ENCODE peak calls at places on chromosomes 1 and 21, in ten cellular contexts. One of them, this sample, is unnamed.

GRCh38 chr1:202501281-202501680 is 152.8 kb downstream of the PPP1R12B start:
- DNase-seq in AG10803: peak; percentile 49
- DNase-seq in right lobe of liver: no peak
- DNase-seq in nephron progenitor cell: no peak
- DNase-seq in cardiac muscle cell: peak; percentile 68
- DNase-seq in choroid plexus epithelial cell: peak; percentile 71
- DNase-seq in left ventricle myocardium inferior: no peak
- DNase-seq in K562: peak; percentile 17
- DNase-seq in A673: peak; percentile 50
- DNase-seq in Calu3: peak; percentile 24
- DNase-seq in this sample: peak; percentile 14

GRCh38 chr1:4986266-4986665 is 331.9 kb downstream of the AJAP1 start:
- DNase-seq in AG10803: no peak
- DNase-seq in right lobe of liver: no peak
- DNase-seq in nephron progenitor cell: no peak
- DNase-seq in cardiac muscle cell: no peak
- DNase-seq in choroid plexus epithelial cell: no peak
- DNase-seq in left ventricle myocardium inferior: no peak
- DNase-seq in K562: no peak
- DNase-seq in A673: no peak
- DNase-seq in Calu3: no peak
- DNase-seq in this sample: no peak

GRCh38 chr1:88463401-88463800 is 220.7 kb upstream of the PKN2 start:
- DNase-seq in AG10803: no peak
- DNase-seq in right lobe of liver: no peak
- DNase-seq in nephron progenitor cell: no peak
- DNase-seq in cardiac muscle cell: no peak
- DNase-seq in choroid plexus epithelial cell: no peak
- DNase-seq in left ventricle myocardium inferior: no peak
- DNase-seq in K562: no peak
- DNase-seq in A673: no peak
- DNase-seq in Calu3: no peak
- DNase-seq in this sample: peak; percentile 19

GRCh38 chr1:23930861-23931471 is 17.8 kb upstream of the CNR2 start:
- DNase-seq in AG10803: peak; percentile 84
- DNase-seq in right lobe of liver: no peak
- DNase-seq in nephron progenitor cell: no peak
- DNase-seq in cardiac muscle cell: peak; percentile 73
- DNase-seq in choroid plexus epithelial cell: peak; percentile 81
- DNase-seq in left ventricle myocardium inferior: no peak
- DNase-seq in K562: no peak
- DNase-seq in A673: peak; percentile 34
- DNase-seq in Calu3: no peak
- DNase-seq in this sample: peak; percentile 67

GRCh38 chr21:28454978-28455600 is 537.6 kb downstream of the LTN1 start:
- DNase-seq in AG10803: peak; percentile 95
- DNase-seq in right lobe of liver: no peak
- DNase-seq in nephron progenitor cell: no peak
- DNase-seq in cardiac muscle cell: no peak
- DNase-seq in choroid plexus epithelial cell: no peak
- DNase-seq in left ventricle myocardium inferior: no peak
- DNase-seq in K562: no peak
- DNase-seq in A673: no peak
- DNase-seq in Calu3: no peak
- DNase-seq in this sample: no peak

GRCh38 chr1:151816964-151817730 is 11.9 kb upstream of the LINGO4 start:
- DNase-seq in AG10803: no peak
- DNase-seq in right lobe of liver: no peak
- DNase-seq in nephron progenitor cell: no peak
- DNase-seq in cardiac muscle cell: no peak
- DNase-seq in choroid plexus epithelial cell: no peak
- DNase-seq in left ventricle myocardium inferior: no peak
- DNase-seq in K562: no peak
- DNase-seq in A673: no peak
- DNase-seq in Calu3: no peak
- DNase-seq in this sample: no peak

GRCh38 chr21:34836103-34836932 is 167.5 kb downstream of the CLIC6 start:
- DNase-seq in AG10803: peak; percentile 99
- DNase-seq in right lobe of liver: peak; percentile 83
- DNase-seq in nephron progenitor cell: no peak
- DNase-seq in cardiac muscle cell: peak; percentile 99
- DNase-seq in choroid plexus epithelial cell: peak; percentile 100
- DNase-seq in left ventricle myocardium inferior: no peak
- DNase-seq in K562: no peak
- DNase-seq in A673: no peak
- DNase-seq in Calu3: peak; percentile 74
- DNase-seq in this sample: peak; percentile 96

GRCh38 chr1:210464519-210465039 is 135.9 kb downstream of the HHAT start:
- DNase-seq in AG10803: no peak
- DNase-seq in right lobe of liver: no peak
- DNase-seq in nephron progenitor cell: peak; percentile 19
- DNase-seq in cardiac muscle cell: no peak
- DNase-seq in choroid plexus epithelial cell: no peak
- DNase-seq in left ventricle myocardium inferior: no peak
- DNase-seq in K562: no peak
- DNase-seq in A673: no peak
- DNase-seq in Calu3: peak; percentile 16
- DNase-seq in this sample: no peak

GRCh38 chr1:2788506-2789163 is 12.9 kb downstream of the TTC34 start:
- DNase-seq in AG10803: no peak
- DNase-seq in right lobe of liver: peak; percentile 12
- DNase-seq in nephron progenitor cell: no peak
- DNase-seq in cardiac muscle cell: no peak
- DNase-seq in choroid plexus epithelial cell: no peak
- DNase-seq in left ventricle myocardium inferior: no peak
- DNase-seq in K562: no peak
- DNase-seq in A673: no peak
- DNase-seq in Calu3: no peak
- DNase-seq in this sample: no peak

GRCh38 chr1:6034750-6035096 is 11.0 kb upstream of the KCNAB2 start:
- DNase-seq in AG10803: no peak
- DNase-seq in right lobe of liver: no peak
- DNase-seq in nephron progenitor cell: no peak
- DNase-seq in cardiac muscle cell: no peak
- DNase-seq in choroid plexus epithelial cell: no peak
- DNase-seq in left ventricle myocardium inferior: no peak
- DNase-seq in K562: no peak
- DNase-seq in A673: no peak
- DNase-seq in Calu3: no peak
- DNase-seq in this sample: no peak

GRCh38 chr1:200869376-200869752 is 3.4 kb upstream of the GPR25 start:
- DNase-seq in AG10803: no peak
- DNase-seq in right lobe of liver: no peak
- DNase-seq in nephron progenitor cell: no peak
- DNase-seq in cardiac muscle cell: no peak
- DNase-seq in choroid plexus epithelial cell: no peak
- DNase-seq in left ventricle myocardium inferior: no peak
- DNase-seq in K562: no peak
- DNase-seq in A673: no peak
- DNase-seq in Calu3: no peak
- DNase-seq in this sample: no peak

GRCh38 chr1:153228481-153228880 is 11.1 kb downstream of the PRR9 start:
- DNase-seq in AG10803: no peak
- DNase-seq in right lobe of liver: no peak
- DNase-seq in nephron progenitor cell: no peak
- DNase-seq in cardiac muscle cell: no peak
- DNase-seq in choroid plexus epithelial cell: no peak
- DNase-seq in left ventricle myocardium inferior: no peak
- DNase-seq in K562: no peak
- DNase-seq in A673: no peak
- DNase-seq in Calu3: no peak
- DNase-seq in this sample: no peak

GRCh38 chr1:228207851-228208821 is at the start of gene OBSCN:
- DNase-seq in AG10803: no peak
- DNase-seq in right lobe of liver: no peak
- DNase-seq in nephron progenitor cell: no peak
- DNase-seq in cardiac muscle cell: no peak
- DNase-seq in choroid plexus epithelial cell: no peak
- DNase-seq in left ventricle myocardium inferior: peak; percentile 73
- DNase-seq in K562: peak; percentile 44
- DNase-seq in A673: no peak
- DNase-seq in Calu3: no peak
- DNase-seq in this sample: no peak

GRCh38 chr1:177648138-177648537 is 321.7 kb downstream of the SEC16B start:
- DNase-seq in AG10803: no peak
- DNase-seq in right lobe of liver: no peak
- DNase-seq in nephron progenitor cell: no peak
- DNase-seq in cardiac muscle cell: no peak
- DNase-seq in choroid plexus epithelial cell: no peak
- DNase-seq in left ventricle myocardium inferior: no peak
- DNase-seq in K562: no peak
- DNase-seq in A673: no peak
- DNase-seq in Calu3: no peak
- DNase-seq in this sample: no peak

GRCh38 chr1:229408458-229409037 is 25.3 kb downstream of the ACTA1 start:
- DNase-seq in AG10803: peak; percentile 40
- DNase-seq in right lobe of liver: no peak
- DNase-seq in nephron progenitor cell: peak; percentile 38
- DNase-seq in cardiac muscle cell: peak; percentile 13
- DNase-seq in choroid plexus epithelial cell: no peak
- DNase-seq in left ventricle myocardium inferior: peak; percentile 68
- DNase-seq in K562: no peak
- DNase-seq in A673: no peak
- DNase-seq in Calu3: no peak
- DNase-seq in this sample: no peak

GRCh38 chr1:156627313-156627880 is 8.2 kb downstream of the HAPLN2 start:
- DNase-seq in AG10803: peak; percentile 27
- DNase-seq in right lobe of liver: no peak
- DNase-seq in nephron progenitor cell: peak; percentile 64
- DNase-seq in cardiac muscle cell: peak; percentile 47
- DNase-seq in choroid plexus epithelial cell: peak; percentile 70
- DNase-seq in left ventricle myocardium inferior: no peak
- DNase-seq in K562: peak; percentile 54
- DNase-seq in A673: peak; percentile 56
- DNase-seq in Calu3: peak; percentile 77
- DNase-seq in this sample: no peak

GRCh38 chr1:223714849-223715709 is 2.7 kb downstream of the CAPN2 start:
- DNase-seq in AG10803: peak; percentile 73
- DNase-seq in right lobe of liver: no peak
- DNase-seq in nephron progenitor cell: no peak
- DNase-seq in cardiac muscle cell: peak; percentile 88
- DNase-seq in choroid plexus epithelial cell: peak; percentile 78
- DNase-seq in left ventricle myocardium inferior: no peak
- DNase-seq in K562: peak; percentile 53
- DNase-seq in A673: peak; percentile 88
- DNase-seq in Calu3: peak; percentile 89
- DNase-seq in this sample: peak; percentile 74
- TF ChIP-seq CTCF in AG10803: peak; percentile 25
- TF ChIP-seq CTCF in right lobe of liver: no peak
- TF ChIP-seq CTCF in nephron progenitor cell: no peak
- TF ChIP-seq CTCF in cardiac muscle cell: no peak
- TF ChIP-seq CTCF in choroid plexus epithelial cell: no peak
- TF ChIP-seq CTCF in left ventricle myocardium inferior: no peak
- TF ChIP-seq CTCF in K562: peak; percentile 22
- TF ChIP-seq CTCF in A673: no peak
- TF ChIP-seq CTCF in Calu3: no peak
- TF ChIP-seq CTCF in this sample: peak; percentile 20

DNA sequence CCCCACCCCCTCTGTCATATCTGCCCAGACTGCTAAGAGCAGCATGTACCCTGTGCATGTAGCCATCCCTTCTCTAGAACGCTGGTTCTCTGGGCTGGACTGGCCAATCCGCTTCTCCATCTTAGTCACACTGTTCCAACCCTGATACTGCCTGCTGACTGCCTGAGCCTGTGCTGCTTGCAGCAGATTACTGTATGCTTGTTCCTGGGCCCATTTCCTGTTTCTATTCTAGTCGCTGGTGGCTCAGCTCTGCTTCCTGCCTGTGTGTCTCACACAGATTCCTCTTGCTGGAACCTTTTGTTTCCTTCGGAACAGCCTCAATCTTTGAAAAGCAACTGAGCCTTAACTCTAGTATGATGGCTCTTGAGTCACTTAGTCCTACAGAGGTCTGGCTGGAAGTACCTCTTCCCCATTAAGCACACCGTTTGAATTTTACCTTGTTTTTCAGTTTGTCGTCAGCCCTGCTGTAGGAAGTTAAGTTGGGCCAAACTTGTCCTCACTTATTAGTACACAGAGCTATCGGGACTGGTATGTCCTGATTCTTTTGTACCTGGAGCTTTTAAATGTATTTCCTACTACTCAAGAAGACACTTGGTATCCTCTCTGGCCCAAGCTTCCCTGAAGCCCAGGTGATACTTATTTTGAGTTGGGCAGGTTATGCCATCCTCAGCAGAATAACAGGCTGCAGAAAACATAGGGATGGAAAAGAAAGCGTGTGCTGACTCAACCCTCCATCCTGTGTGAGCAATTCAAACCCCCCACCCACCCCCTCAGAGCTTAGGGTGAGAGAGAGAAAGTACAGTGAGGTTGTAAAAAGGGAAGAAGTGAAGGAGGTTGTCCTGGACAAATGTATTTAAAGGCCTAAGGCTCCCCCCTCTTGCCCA is 43.4 kb upstream of the PIGV start:
- DNase-seq in AG10803: peak; percentile 81
- DNase-seq in right lobe of liver: peak; percentile 59
- DNase-seq in nephron progenitor cell: no peak
- DNase-seq in cardiac muscle cell: peak; percentile 91
- DNase-seq in choroid plexus epithelial cell: peak; percentile 92
- DNase-seq in left ventricle myocardium inferior: peak; percentile 76
- DNase-seq in K562: peak; percentile 67
- DNase-seq in A673: peak; percentile 77
- DNase-seq in Calu3: peak; percentile 43
- DNase-seq in this sample: peak; percentile 30
- TF ChIP-seq CTCF in AG10803: no peak
- TF ChIP-seq CTCF in right lobe of liver: no peak
- TF ChIP-seq CTCF in nephron progenitor cell: no peak
- TF ChIP-seq CTCF in cardiac muscle cell: no peak
- TF ChIP-seq CTCF in choroid plexus epithelial cell: no peak
- TF ChIP-seq CTCF in left ventricle myocardium inferior: no peak
- TF ChIP-seq CTCF in K562: no peak
- TF ChIP-seq CTCF in A673: no peak
- TF ChIP-seq CTCF in Calu3: no peak
- TF ChIP-seq CTCF in this sample: no peak

GRCh38 chr1:53681647-53682368 is 57.2 kb downstream of the GLIS1 start:
- DNase-seq in AG10803: no peak
- DNase-seq in right lobe of liver: peak; percentile 30
- DNase-seq in nephron progenitor cell: peak; percentile 61
- DNase-seq in cardiac muscle cell: peak; percentile 49
- DNase-seq in choroid plexus epithelial cell: peak; percentile 70
- DNase-seq in left ventricle myocardium inferior: peak; percentile 17
- DNase-seq in K562: peak; percentile 60
- DNase-seq in A673: peak; percentile 12
- DNase-seq in Calu3: peak; percentile 71
- DNase-seq in this sample: no peak
- TF ChIP-seq CTCF in AG10803: peak; percentile 47
- TF ChIP-seq CTCF in right lobe of liver: peak; percentile 35
- TF ChIP-seq CTCF in nephron progenitor cell: peak; percentile 46
- TF ChIP-seq CTCF in cardiac muscle cell: peak; percentile 52
- TF ChIP-seq CTCF in choroid plexus epithelial cell: peak; percentile 78
- TF ChIP-seq CTCF in left ventricle myocardium inferior: peak; percentile 56
- TF ChIP-seq CTCF in K562: peak; percentile 69
- TF ChIP-seq CTCF in A673: peak; percentile 43
- TF ChIP-seq CTCF in Calu3: peak; percentile 68
- TF ChIP-seq CTCF in this sample: peak; percentile 37

DNA sequence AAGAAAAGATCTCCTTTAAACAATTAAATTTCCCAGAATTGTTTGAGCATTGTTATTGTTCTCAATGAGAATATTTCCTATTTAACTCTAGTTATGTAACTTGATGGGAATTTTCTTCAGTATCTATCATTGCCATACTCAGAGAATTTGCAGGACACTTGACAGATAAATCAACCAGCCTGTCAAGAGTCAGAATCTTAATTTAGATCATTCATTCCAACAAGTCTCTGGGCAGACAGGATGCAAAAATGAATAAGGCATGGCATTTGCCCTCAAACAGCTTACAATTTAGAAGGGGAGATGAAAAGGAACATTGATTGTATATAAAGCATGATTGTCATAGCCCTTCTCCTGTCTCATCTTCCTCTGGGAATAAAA is 7.3 kb upstream of the DISC1 start:
- DNase-seq in AG10803: no peak
- DNase-seq in right lobe of liver: no peak
- DNase-seq in nephron progenitor cell: no peak
- DNase-seq in cardiac muscle cell: no peak
- DNase-seq in choroid plexus epithelial cell: no peak
- DNase-seq in left ventricle myocardium inferior: no peak
- DNase-seq in K562: no peak
- DNase-seq in A673: no peak
- DNase-seq in Calu3: no peak
- DNase-seq in this sample: no peak
- TF ChIP-seq CTCF in AG10803: no peak
- TF ChIP-seq CTCF in right lobe of liver: no peak
- TF ChIP-seq CTCF in nephron progenitor cell: no peak
- TF ChIP-seq CTCF in cardiac muscle cell: no peak
- TF ChIP-seq CTCF in choroid plexus epithelial cell: no peak
- TF ChIP-seq CTCF in left ventricle myocardium inferior: no peak
- TF ChIP-seq CTCF in K562: no peak
- TF ChIP-seq CTCF in A673: no peak
- TF ChIP-seq CTCF in Calu3: no peak
- TF ChIP-seq CTCF in this sample: no peak

This sample was measured in AG09319.